ENCODE peak calls at places on chromosomes 4 and X, in six cellular contexts. M is AG09309, L is GM04504, E is HS-5, U is AG20443, T is HCEC 1CT. Q is an unnamed sample.

GRCh38 chr4:99585521-99585920 is 10.9 kb downstream of the MTTP start:
- DNase-seq in M (no peak), L (no peak), E (no peak), U (no peak), T (no peak), Q (no peak)

GRCh38 chrX:38939067-38939466 is 137.8 kb downstream of the MID1IP1 start:
- DNase-seq in M (no peak), L (peak; percentile 5), E (no peak), U (peak; percentile 12), T (peak; percentile 77), Q (peak; percentile 7)

GRCh38 chr4:72376901-72377300 is 192.1 kb downstream of the ADAMTS3 start:
- DNase-seq in M (no peak), L (no peak), E (no peak), U (no peak), T (no peak), Q (no peak)

GRCh38 chrX:122046815-122047214 is 999.4 kb downstream of the GLUD2 start:
- DNase-seq in M (no peak), L (no peak), E (no peak), U (no peak), T (no peak), Q (no peak)

GRCh38 chr4:143482753-143483362 is 30.6 kb upstream of the SMARCA5 start:
- DNase-seq in M (peak; percentile 20), L (peak; percentile 18), E (peak; percentile 23), U (peak; percentile 65), T (peak; percentile 26), Q (peak; percentile 36)

GRCh38 chr4:142202404-142203332 is 566.3 kb downstream of the IL15 start:
- DNase-seq in M (no peak), L (no peak), E (no peak), U (no peak), T (no peak), Q (no peak)

GRCh38 chr4:142656178-142656577 is 189.9 kb downstream of the INPP4B start:
- DNase-seq in M (no peak), L (peak; percentile 6), E (peak; percentile 3), U (no peak), T (no peak), Q (no peak)

GRCh38 chrX:115030635-115031034 is 13.2 kb upstream of the IL13RA2 start:
- DNase-seq in M (no peak), L (no peak), E (no peak), U (no peak), T (no peak), Q (no peak)

GRCh38 chrX:114611018-114611619 is 27.2 kb downstream of the HTR2C start:
- DNase-seq in M (no peak), L (no peak), E (no peak), U (peak; percentile 17), T (peak; percentile 8), Q (peak; percentile 7)

GRCh38 chr4:124019749-124020549 is 623.4 kb downstream of the SPRY1 start:
- DNase-seq in M (no peak), L (no peak), E (no peak), U (no peak), T (no peak), Q (no peak)

GRCh38 chr4:141933978-141934377 is 297.6 kb downstream of the IL15 start:
- DNase-seq in M (no peak), L (no peak), E (no peak), U (no peak), T (peak; percentile 1), Q (no peak)

GRCh38 chrX:16999275-16999674 is 52.8 kb downstream of the REPS2 start:
- DNase-seq in M (no peak), L (no peak), E (no peak), U (no peak), T (no peak), Q (no peak)

GRCh38 chr4:100462206-100462605 is 55.6 kb downstream of the EMCN start:
- DNase-seq in M (no peak), L (no peak), E (no peak), U (no peak), T (peak; percentile 67), Q (no peak)

GRCh38 chrX:138001219-138001618 is 435.3 kb downstream of the ZIC3 start:
- DNase-seq in M (no peak), L (no peak), E (no peak), U (no peak), T (no peak), Q (no peak)

GRCh38 chrX:119690921-119691716 is 1.8 kb downstream of the SEPTIN6 start:
- DNase-seq in M (no peak), L (no peak), E (no peak), U (peak; percentile 11), T (no peak), Q (no peak)

Q was measured in AG04450.